ENCODE peak calls at places on chromosomes 6 and 20, in nine cellular contexts. One of them, this sample, is unnamed.

GRCh38 chr20:62066983-62067433 is 1.3 kb upstream of the TAF4 start:
- DNase-seq in colonic mucosa: peak
- DNase-seq in SJSA1: no peak
- DNase-seq in substantia nigra: peak
- DNase-seq in heart right ventricle: peak
- DNase-seq in naive thymus-derived CD4-positive, alpha-beta T cell: peak
- DNase-seq in mammary epithelial cell: no peak
- DNase-seq in PC-3: no peak
- DNase-seq in ovary: peak
- DNase-seq in this sample: no peak

GRCh38 chr20:16295534-16295933 is 277.7 kb downstream of the KIF16B start:
- DNase-seq in substantia nigra: no peak
- DNase-seq in PC-3: no peak
- DNase-seq in heart right ventricle: no peak
- DNase-seq in mammary epithelial cell: no peak
- DNase-seq in SJSA1: no peak
- DNase-seq in colonic mucosa: no peak
- DNase-seq in naive thymus-derived CD4-positive, alpha-beta T cell: no peak
- DNase-seq in ovary: no peak
- DNase-seq in this sample: no peak

GRCh38 chr20:20677186-20677585 is 35.3 kb downstream of the RALGAPA2 start:
- DNase-seq in PC-3: no peak
- DNase-seq in SJSA1: no peak
- DNase-seq in mammary epithelial cell: peak
- DNase-seq in ovary: no peak
- DNase-seq in substantia nigra: no peak
- DNase-seq in naive thymus-derived CD4-positive, alpha-beta T cell: no peak
- DNase-seq in colonic mucosa: no peak
- DNase-seq in heart right ventricle: no peak
- DNase-seq in this sample: no peak

GRCh38 chr6:150492941-150493340 is 106.7 kb upstream of the PLEKHG1 start:
- DNase-seq in SJSA1: peak
- DNase-seq in heart right ventricle: no peak
- DNase-seq in ovary: no peak
- DNase-seq in mammary epithelial cell: peak
- DNase-seq in colonic mucosa: no peak
- DNase-seq in naive thymus-derived CD4-positive, alpha-beta T cell: no peak
- DNase-seq in PC-3: peak
- DNase-seq in substantia nigra: no peak
- DNase-seq in this sample: peak

GRCh38 chr6:139757766-139758655 is 383.6 kb upstream of the CITED2 start:
- DNase-seq in mammary epithelial cell: no peak
- DNase-seq in naive thymus-derived CD4-positive, alpha-beta T cell: no peak
- DNase-seq in SJSA1: no peak
- DNase-seq in PC-3: no peak
- DNase-seq in substantia nigra: no peak
- DNase-seq in colonic mucosa: no peak
- DNase-seq in ovary: no peak
- DNase-seq in heart right ventricle: no peak
- DNase-seq in this sample: no peak

GRCh38 chr20:33915726-33916331 is 77.9 kb upstream of the RALY start:
- DNase-seq in substantia nigra: no peak
- DNase-seq in colonic mucosa: peak
- DNase-seq in ovary: peak
- DNase-seq in heart right ventricle: no peak
- DNase-seq in naive thymus-derived CD4-positive, alpha-beta T cell: peak
- DNase-seq in mammary epithelial cell: peak
- DNase-seq in SJSA1: peak
- DNase-seq in PC-3: peak
- DNase-seq in this sample: peak

GRCh38 chr20:51801220-51801991 is 915 bp downstream of the SALL4 start:
- DNase-seq in colonic mucosa: no peak
- DNase-seq in PC-3: no peak
- DNase-seq in heart right ventricle: no peak
- DNase-seq in mammary epithelial cell: no peak
- DNase-seq in ovary: no peak
- DNase-seq in substantia nigra: no peak
- DNase-seq in SJSA1: no peak
- DNase-seq in naive thymus-derived CD4-positive, alpha-beta T cell: no peak
- DNase-seq in this sample: no peak

GRCh38 chr6:30821862-30822784 is 62.2 kb upstream of the DDR1 start:
- DNase-seq in mammary epithelial cell: peak
- DNase-seq in heart right ventricle: no peak
- DNase-seq in SJSA1: no peak
- DNase-seq in substantia nigra: no peak
- DNase-seq in ovary: no peak
- DNase-seq in colonic mucosa: no peak
- DNase-seq in naive thymus-derived CD4-positive, alpha-beta T cell: peak
- DNase-seq in PC-3: peak
- DNase-seq in this sample: peak

GRCh38 chr6:29739136-29739881 is 16.1 kb downstream of the HLA-F start:
- DNase-seq in colonic mucosa: no peak
- DNase-seq in ovary: no peak
- DNase-seq in naive thymus-derived CD4-positive, alpha-beta T cell: no peak
- DNase-seq in SJSA1: no peak
- DNase-seq in PC-3: no peak
- DNase-seq in heart right ventricle: no peak
- DNase-seq in substantia nigra: no peak
- DNase-seq in mammary epithelial cell: no peak
- DNase-seq in this sample: no peak

GRCh38 chr6:30556006-30556713 is at the start of gene GNL1:
- DNase-seq in ovary: peak
- DNase-seq in mammary epithelial cell: peak
- DNase-seq in naive thymus-derived CD4-positive, alpha-beta T cell: peak
- DNase-seq in substantia nigra: peak
- DNase-seq in SJSA1: peak
- DNase-seq in colonic mucosa: peak
- DNase-seq in heart right ventricle: peak
- DNase-seq in PC-3: peak
- DNase-seq in this sample: peak

GRCh38 chr6:85185977-85186376 is 263.9 kb upstream of the NT5E start:
- DNase-seq in substantia nigra: no peak
- DNase-seq in SJSA1: no peak
- DNase-seq in heart right ventricle: no peak
- DNase-seq in colonic mucosa: no peak
- DNase-seq in mammary epithelial cell: no peak
- DNase-seq in PC-3: no peak
- DNase-seq in naive thymus-derived CD4-positive, alpha-beta T cell: no peak
- DNase-seq in ovary: no peak
- DNase-seq in this sample: no peak

DNA sequence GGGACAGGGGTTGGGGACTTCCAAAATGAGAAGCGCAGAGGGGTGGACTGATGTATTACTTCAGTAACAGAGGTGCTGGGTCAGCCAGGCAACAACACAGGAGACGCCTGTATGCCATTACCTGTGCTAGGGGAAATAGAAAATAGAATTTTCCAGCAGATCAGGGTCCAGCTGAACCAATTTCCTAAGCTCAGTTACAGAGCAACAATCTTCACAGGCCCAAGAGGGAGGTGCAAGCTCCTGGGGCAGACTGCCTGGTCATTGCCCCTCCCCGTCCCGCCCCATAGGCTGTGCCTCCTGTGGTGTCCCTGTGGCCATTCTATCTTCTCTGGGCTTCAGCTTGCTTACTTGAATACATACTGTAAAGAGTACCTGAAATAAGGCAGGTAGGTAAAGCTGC is 3.7 kb downstream of the KCNK5 start:
- DNase-seq in PC-3: no peak
- DNase-seq in ovary: no peak
- DNase-seq in colonic mucosa: peak
- DNase-seq in naive thymus-derived CD4-positive, alpha-beta T cell: no peak
- DNase-seq in substantia nigra: no peak
- DNase-seq in heart right ventricle: no peak
- DNase-seq in SJSA1: no peak
- DNase-seq in mammary epithelial cell: no peak
- DNase-seq in this sample: no peak
- H3K27ac ChIP-seq in PC-3: no peak
- H3K27ac ChIP-seq in ovary: no peak
- H3K27ac ChIP-seq in colonic mucosa: peak
- H3K27ac ChIP-seq in naive thymus-derived CD4-positive, alpha-beta T cell: no peak
- H3K27ac ChIP-seq in substantia nigra: no peak
- H3K27ac ChIP-seq in heart right ventricle: no peak
- H3K27ac ChIP-seq in SJSA1: no peak
- H3K27ac ChIP-seq in mammary epithelial cell: no peak
- H3K27ac ChIP-seq in this sample: no peak

GRCh38 chr20:59813126-59813947 is 120.1 kb downstream of the SYCP2 start:
- DNase-seq in substantia nigra: no peak
- DNase-seq in colonic mucosa: peak
- DNase-seq in naive thymus-derived CD4-positive, alpha-beta T cell: no peak
- DNase-seq in PC-3: no peak
- DNase-seq in heart right ventricle: no peak
- DNase-seq in mammary epithelial cell: no peak
- DNase-seq in ovary: no peak
- DNase-seq in SJSA1: peak
- DNase-seq in this sample: no peak

GRCh38 chr20:59812286-59813125 is 120.9 kb downstream of the SYCP2 start:
- DNase-seq in naive thymus-derived CD4-positive, alpha-beta T cell: no peak
- DNase-seq in ovary: no peak
- DNase-seq in mammary epithelial cell: no peak
- DNase-seq in substantia nigra: no peak
- DNase-seq in SJSA1: peak
- DNase-seq in colonic mucosa: peak
- DNase-seq in heart right ventricle: no peak
- DNase-seq in PC-3: no peak
- DNase-seq in this sample: no peak

GRCh38 chr20:59816146-59816743 is 117.2 kb downstream of the SYCP2 start:
- DNase-seq in heart right ventricle: no peak
- DNase-seq in substantia nigra: no peak
- DNase-seq in mammary epithelial cell: no peak
- DNase-seq in SJSA1: peak
- DNase-seq in PC-3: no peak
- DNase-seq in ovary: no peak
- DNase-seq in naive thymus-derived CD4-positive, alpha-beta T cell: no peak
- DNase-seq in colonic mucosa: no peak
- DNase-seq in this sample: no peak

GRCh38 chr20:59814835-59815340 is 118.5 kb downstream of the SYCP2 start:
- DNase-seq in PC-3: no peak
- DNase-seq in mammary epithelial cell: no peak
- DNase-seq in naive thymus-derived CD4-positive, alpha-beta T cell: no peak
- DNase-seq in SJSA1: peak
- DNase-seq in heart right ventricle: no peak
- DNase-seq in ovary: no peak
- DNase-seq in colonic mucosa: no peak
- DNase-seq in substantia nigra: no peak
- DNase-seq in this sample: no peak

DNA sequence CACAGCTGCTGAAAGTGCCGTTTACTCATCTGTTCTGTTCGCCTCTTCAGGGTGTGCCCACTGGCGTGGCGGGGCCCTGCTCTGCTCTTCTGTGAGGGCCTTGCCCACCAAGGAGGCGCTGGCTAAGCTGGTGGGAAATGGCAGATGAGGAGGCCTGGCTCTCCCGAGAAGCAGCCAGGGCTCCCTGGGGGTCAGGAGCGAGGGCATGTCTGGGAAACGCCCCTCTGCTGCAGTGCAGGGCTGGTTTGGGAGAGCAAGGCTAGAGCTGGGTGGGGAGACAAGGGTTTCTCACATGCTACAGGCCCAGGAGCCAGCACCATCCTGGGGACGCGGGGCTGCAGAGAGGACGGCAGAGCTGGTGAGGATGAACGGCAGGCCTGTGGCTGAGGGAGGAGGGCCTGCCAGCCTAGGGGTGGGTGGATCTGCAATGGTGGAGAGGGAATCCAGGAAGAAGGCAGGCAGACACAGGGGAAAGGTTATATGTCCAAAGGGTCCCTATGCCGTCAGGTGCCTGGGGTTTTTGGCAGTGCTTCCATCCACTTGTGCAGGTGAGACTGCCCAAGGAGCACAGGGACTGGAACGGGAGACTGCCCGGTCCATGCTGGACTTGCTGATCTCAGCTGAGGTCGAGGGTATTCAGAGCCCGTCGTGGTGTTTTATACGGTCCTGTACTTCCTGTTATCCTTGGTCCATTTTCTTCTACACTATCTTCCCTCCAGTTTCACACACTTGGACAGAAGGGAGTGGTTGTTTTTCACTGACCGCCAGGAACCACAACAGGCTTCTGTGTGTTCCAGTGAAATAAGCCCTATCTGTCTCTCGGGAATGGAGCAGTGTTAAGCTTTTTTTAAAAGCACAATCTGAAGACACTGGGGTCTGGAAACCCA is 119.2 kb downstream of the SYCP2 start:
- DNase-seq in substantia nigra: no peak
- DNase-seq in ovary: no peak
- DNase-seq in PC-3: no peak
- DNase-seq in naive thymus-derived CD4-positive, alpha-beta T cell: no peak
- DNase-seq in SJSA1: peak
- DNase-seq in heart right ventricle: no peak
- DNase-seq in colonic mucosa: no peak
- DNase-seq in mammary epithelial cell: no peak
- DNase-seq in this sample: no peak
- H3K27ac ChIP-seq in substantia nigra: peak
- H3K27ac ChIP-seq in ovary: no peak
- H3K27ac ChIP-seq in PC-3: no peak
- H3K27ac ChIP-seq in naive thymus-derived CD4-positive, alpha-beta T cell: no peak
- H3K27ac ChIP-seq in SJSA1: no peak
- H3K27ac ChIP-seq in heart right ventricle: no peak
- H3K27ac ChIP-seq in colonic mucosa: no peak
- H3K27ac ChIP-seq in mammary epithelial cell: no peak
- H3K27ac ChIP-seq in this sample: no peak

DNA sequence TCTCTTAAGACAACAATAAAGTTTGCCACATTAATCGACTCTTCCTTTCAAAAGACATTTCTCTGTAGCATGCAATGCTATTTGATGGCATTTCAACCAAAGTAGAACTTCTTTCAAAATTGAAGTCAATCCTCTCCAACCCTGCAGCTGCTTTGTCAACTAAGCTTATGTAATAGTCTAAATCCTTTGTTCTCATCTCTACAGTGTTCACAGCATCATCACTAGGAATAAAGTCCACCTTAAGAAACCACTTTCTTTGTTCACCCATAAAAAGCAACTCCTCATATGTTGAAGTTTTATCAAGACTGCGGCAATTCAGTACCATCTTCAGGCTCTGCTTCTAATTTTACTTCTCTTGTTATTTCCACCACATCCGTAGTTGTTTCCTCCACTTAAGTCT is 11.5 kb upstream of the BLOC1S5 start:
- DNase-seq in PC-3: no peak
- DNase-seq in SJSA1: no peak
- DNase-seq in substantia nigra: no peak
- DNase-seq in naive thymus-derived CD4-positive, alpha-beta T cell: peak
- DNase-seq in colonic mucosa: no peak
- DNase-seq in mammary epithelial cell: no peak
- DNase-seq in ovary: no peak
- DNase-seq in heart right ventricle: no peak
- DNase-seq in this sample: no peak
- H3K27ac ChIP-seq in PC-3: no peak
- H3K27ac ChIP-seq in SJSA1: no peak
- H3K27ac ChIP-seq in substantia nigra: no peak
- H3K27ac ChIP-seq in naive thymus-derived CD4-positive, alpha-beta T cell: no peak
- H3K27ac ChIP-seq in colonic mucosa: no peak
- H3K27ac ChIP-seq in mammary epithelial cell: no peak
- H3K27ac ChIP-seq in ovary: no peak
- H3K27ac ChIP-seq in heart right ventricle: no peak
- H3K27ac ChIP-seq in this sample: no peak

GRCh38 chr6:143678980-143679379 is 1.2 kb downstream of the PHACTR2 start:
- DNase-seq in PC-3: peak
- DNase-seq in ovary: no peak
- DNase-seq in SJSA1: no peak
- DNase-seq in mammary epithelial cell: no peak
- DNase-seq in heart right ventricle: no peak
- DNase-seq in colonic mucosa: no peak
- DNase-seq in naive thymus-derived CD4-positive, alpha-beta T cell: peak
- DNase-seq in substantia nigra: no peak
- DNase-seq in this sample: no peak
- H3K27ac ChIP-seq in PC-3: no peak
- H3K27ac ChIP-seq in ovary: no peak
- H3K27ac ChIP-seq in SJSA1: peak
- H3K27ac ChIP-seq in mammary epithelial cell: peak
- H3K27ac ChIP-seq in heart right ventricle: peak
- H3K27ac ChIP-seq in colonic mucosa: peak
- H3K27ac ChIP-seq in naive thymus-derived CD4-positive, alpha-beta T cell: no peak
- H3K27ac ChIP-seq in substantia nigra: no peak
- H3K27ac ChIP-seq in this sample: no peak

This sample was measured in RWPE1.